ENCODE peak calls at places on chromosomes 11 and 22, in five cellular contexts. V, P, A, Y and U are unnamed samples.

GRCh38 chr11:34044664-34045485 is 6.7 kb upstream of the CAPRIN1 start:
- DNase-seq in V (peak), P (peak), A (no peak), Y (no peak), U (no peak)

GRCh38 chr11:63608353-63609345 is 5.6 kb downstream of the PLAAT3 start:
- DNase-seq in V (no peak), P (no peak), A (no peak), Y (peak), U (no peak)

GRCh38 chr22:30720263-30720837 is 25.7 kb downstream of the OSBP2 start:
- DNase-seq in V (no peak), P (no peak), A (no peak), Y (peak), U (no peak)

GRCh38 chr11:35313066-35313765 is 106.1 kb downstream of the SLC1A2 start:
- DNase-seq in V (no peak), P (no peak), A (no peak), Y (no peak), U (no peak)

GRCh38 chr11:63573881-63574855 is 11.0 kb upstream of the PLAAT2 start:
- DNase-seq in V (no peak), P (no peak), A (no peak), Y (no peak), U (peak)

GRCh38 chr11:133661867-133662266 is 129.6 kb upstream of the OPCML start:
- DNase-seq in V (no peak), P (no peak), A (no peak), Y (no peak), U (no peak)

GRCh38 chr11:46272816-46273427 is 4.5 kb upstream of the CREB3L1 start:
- DNase-seq in V (no peak), P (no peak), A (no peak), Y (no peak), U (peak)

GRCh38 chr22:44667829-44668189 is 34.2 kb upstream of the PRR5 start:
- DNase-seq in V (no peak), P (no peak), A (no peak), Y (no peak), U (peak)

GRCh38 chr11:69800278-69800677 is 18.9 kb downstream of the FGF3 start:
- DNase-seq in V (no peak), P (no peak), A (no peak), Y (no peak), U (no peak)

GRCh38 chr11:78138694-78139421 is 568 bp downstream of the ALG8 start:
- DNase-seq in V (peak), P (no peak), A (peak), Y (no peak), U (no peak)

GRCh38 chr11:15627560-15627959 is 512.8 kb downstream of the INSC start:
- DNase-seq in V (no peak), P (no peak), A (no peak), Y (no peak), U (no peak)

GRCh38 chr11:107293677-107294344 is 163.8 kb downstream of the CWF19L2 start:
- DNase-seq in V (no peak), P (no peak), A (no peak), Y (no peak), U (no peak)
- H3K27ac ChIP-seq in V (no peak), P (no peak), A (no peak), Y (no peak), U (no peak)

GRCh38 chr11:57349491-57350274 is 11.5 kb downstream of the P2RX3 start:
- DNase-seq in V (peak), P (peak), A (peak), Y (peak), U (peak)
- TF ChIP-seq EP300 in V (no peak), P (no peak), A (no peak), Y (no peak), U (no peak)

GRCh38 chr11:93783362-93783761 is 720 bp upstream of the MED17 start:
- DNase-seq in V (no peak), P (no peak), A (no peak), Y (no peak), U (no peak)

GRCh38 chr11:93784935-93785360 is 866 bp downstream of the MED17 start:
- DNase-seq in V (no peak), P (no peak), A (peak), Y (no peak), U (no peak)

GRCh38 chr11:93784152-93784934 is at the start of gene MED17:
- DNase-seq in V (peak), P (peak), A (peak), Y (peak), U (peak)

DNA sequence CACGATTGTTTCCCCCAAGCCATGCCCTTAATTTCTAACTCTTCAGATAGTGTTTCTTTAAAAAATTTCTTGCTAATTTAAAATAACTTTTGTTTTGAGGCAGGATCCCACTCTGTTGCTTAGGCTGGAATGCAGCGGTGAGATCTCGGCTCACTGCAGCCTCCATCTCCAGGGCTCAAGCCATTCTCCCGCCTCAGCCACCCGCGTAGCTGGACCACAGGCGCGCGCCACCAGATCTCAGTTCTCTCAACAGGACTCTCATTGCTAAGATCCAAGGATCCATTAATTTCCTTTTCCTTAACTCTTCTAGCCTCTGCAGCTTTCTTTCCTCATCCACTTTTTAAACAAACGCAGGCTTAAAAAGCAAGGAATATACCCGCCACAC is 323 bp upstream of the MED17 start:
- DNase-seq in V (no peak), P (no peak), A (peak), Y (no peak), U (no peak)
- H3K27ac ChIP-seq in V (peak), P (peak), A (peak), Y (peak), U (no peak)

DNA sequence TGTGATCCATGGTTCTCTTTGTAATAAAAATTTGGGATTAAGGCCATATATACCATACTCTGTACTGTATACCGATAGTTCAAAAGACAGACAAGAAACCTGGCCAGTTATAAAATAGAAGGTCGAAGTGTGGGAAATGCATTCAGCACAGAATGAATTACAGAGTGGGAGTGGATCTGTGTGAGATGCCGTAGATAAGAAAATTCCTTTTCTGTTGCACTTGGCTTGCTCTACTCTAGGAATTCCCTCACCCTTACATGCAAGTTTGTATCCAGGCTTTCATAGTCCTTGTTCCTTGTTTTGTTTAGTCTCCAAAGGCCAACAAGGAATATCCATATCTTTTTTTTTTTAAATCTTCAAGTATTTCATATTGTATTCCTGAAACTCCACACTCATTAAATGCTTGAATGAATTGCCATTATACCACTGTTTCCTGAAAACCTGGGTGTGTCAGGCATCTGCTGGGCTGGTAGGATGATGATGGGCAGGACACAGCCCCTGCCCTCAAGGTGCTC is 53.4 kb downstream of the TEAD1 start:
- DNase-seq in V (no peak), P (no peak), A (no peak), Y (no peak), U (no peak)
- TF ChIP-seq EP300 in V (no peak), P (no peak), A (peak), Y (no peak), U (no peak)

GRCh38 chr11:109819410-109819809 is 273.8 kb upstream of the ZC3H12C start:
- DNase-seq in V (no peak), P (no peak), A (no peak), Y (no peak), U (no peak)

GRCh38 chr11:109818303-109818702 is 274.9 kb upstream of the ZC3H12C start:
- DNase-seq in V (no peak), P (no peak), A (no peak), Y (no peak), U (no peak)

DNA sequence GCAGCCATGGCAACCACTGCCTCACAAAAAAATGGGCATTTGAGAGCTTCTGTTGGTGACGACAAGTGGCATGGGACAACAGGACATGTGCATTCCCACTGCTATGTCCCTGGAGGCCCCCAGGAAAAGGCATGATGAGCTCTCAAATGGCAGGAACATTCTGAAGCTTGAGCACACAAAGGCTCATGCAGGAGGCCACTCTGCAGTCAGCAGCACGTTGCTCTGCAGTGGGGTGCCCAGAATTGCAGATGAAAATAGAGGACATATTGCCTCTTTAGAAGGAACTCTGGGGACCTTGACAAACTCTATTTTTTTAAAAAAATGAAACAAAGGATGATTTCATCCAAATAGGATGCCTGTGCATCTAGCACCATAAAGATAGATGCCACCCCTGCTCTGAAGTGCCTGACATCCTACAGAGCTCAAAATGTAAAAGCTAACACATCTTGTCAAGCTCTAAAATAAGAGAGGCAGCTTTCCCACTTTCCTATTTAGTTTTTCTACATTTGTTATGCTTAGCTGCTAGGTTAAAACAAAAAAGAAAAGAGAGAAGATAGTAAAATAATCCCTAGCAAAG is 277.6 kb upstream of the ZC3H12C start:
- DNase-seq in V (no peak), P (no peak), A (no peak), Y (no peak), U (no peak)
- H3K27ac ChIP-seq in V (no peak), P (no peak), A (no peak), Y (no peak), U (no peak)

GRCh38 chr11:94973099-94973968 is at the start of the genes CWC15 and KDM4D:
- DNase-seq in V (peak), P (peak), A (peak), Y (peak), U (peak)
- TF ChIP-seq EP300 in V (no peak), P (no peak), A (peak), Y (no peak), U (no peak)

GRCh38 chr22:37053310-37054077 is 2.0 kb downstream of the KCTD17 start:
- DNase-seq in V (no peak), P (no peak), A (no peak), Y (no peak), U (no peak)
- H3K27ac ChIP-seq in V (no peak), P (no peak), A (no peak), Y (peak), U (no peak)